ENCODE peak calls at places on chromosomes 6 and 20, in seven cellular contexts. S is Daoy, C is IMR-90, N is left cardiac atrium, M is NCI-H774, E is RWPE1, K is T-helper 17 cell. Z is an unnamed sample.

GRCh38 chr6:43125119-43125518 is 46.0 kb upstream of the SRF start:
- DNase-seq in N (no peak), C (peak), E (no peak), M (no peak), K (no peak), S (peak), Z (no peak)

GRCh38 chr6:31126416-31127175 is 6.3 kb upstream of the CDSN start:
- DNase-seq in S (no peak), N (no peak), M (no peak), E (no peak), C (no peak), K (no peak), Z (no peak)

GRCh38 chr6:710601-711571 is 17.9 kb upstream of the EXOC2 start:
- DNase-seq in C (peak), M (peak), S (peak), N (peak), E (peak), K (peak), Z (peak)

GRCh38 chr6:46549155-46549554 is 57.9 kb upstream of the RCAN2 start:
- DNase-seq in C (no peak), M (no peak), E (no peak), N (no peak), K (no peak), S (no peak), Z (no peak)

GRCh38 chr20:9955646-9956045 is 79.1 kb upstream of the ANKEF1 start:
- DNase-seq in N (no peak), K (no peak), S (peak), M (no peak), E (peak), C (no peak), Z (no peak)

GRCh38 chr6:127464881-127465459 is 5.8 kb upstream of the KIAA0408 start:
- DNase-seq in S (peak), M (peak), K (peak), C (peak), E (peak), N (peak), Z (peak)

GRCh38 chr6:32244946-32245398 is 21.1 kb upstream of the NOTCH4 start:
- DNase-seq in M (peak), N (peak), S (peak), C (peak), K (peak), E (peak), Z (peak)

GRCh38 chr6:34656378-34657036 is 40.1 kb downstream of the ILRUN start:
- DNase-seq in K (no peak), M (peak), C (peak), E (no peak), S (peak), N (no peak), Z (peak)

GRCh38 chr6:168166627-168167026 is 87.6 kb upstream of the FRMD1 start:
- DNase-seq in S (no peak), N (no peak), K (no peak), M (no peak), E (no peak), C (no peak), Z (no peak)

GRCh38 chr6:157716553-157716952 is 106.5 kb upstream of the SNX9 start:
- DNase-seq in K (no peak), S (no peak), E (no peak), M (no peak), N (no peak), C (no peak), Z (no peak)

GRCh38 chr20:45128066-45128465 is 3.8 kb upstream of the WFDC12 start:
- DNase-seq in C (no peak), S (no peak), N (no peak), M (no peak), E (peak), K (no peak), Z (no peak)

GRCh38 chr6:31063906-31064435 is 48.4 kb downstream of the C6orf15 start:
- DNase-seq in C (no peak), N (no peak), E (no peak), S (no peak), M (no peak), K (no peak), Z (no peak)

GRCh38 chr6:12151433-12151820 is 138.7 kb upstream of the EDN1 start:
- DNase-seq in C (no peak), E (no peak), K (no peak), M (no peak), N (no peak), S (no peak), Z (no peak)

GRCh38 chr6:158287047-158287446 is 25.2 kb upstream of the TULP4 start:
- DNase-seq in M (no peak), E (no peak), C (no peak), S (no peak), N (no peak), K (no peak), Z (no peak)

GRCh38 chr6:86537311-86537861 is 399.9 kb upstream of the HTR1E start:
- DNase-seq in C (no peak), K (no peak), N (no peak), S (no peak), M (no peak), E (no peak), Z (peak)

GRCh38 chr6:24666097-24666615 is 543 bp downstream of the TDP2 start:
- DNase-seq in N (peak), K (peak), E (peak), C (peak), M (peak), S (peak), Z (peak)

GRCh38 chr6:40723967-40724366 is 136.8 kb upstream of the LRFN2 start:
- DNase-seq in N (no peak), K (no peak), C (no peak), M (no peak), E (no peak), S (peak), Z (no peak)

GRCh38 chr6:110581682-110582081 is 105.3 kb upstream of the SLC22A16 start:
- DNase-seq in E (peak), M (no peak), C (no peak), N (no peak), K (no peak), S (no peak), Z (no peak)

GRCh38 chr6:42963855-42964605 is 3.5 kb downstream of the GNMT start:
- DNase-seq in E (no peak), K (no peak), N (no peak), M (no peak), C (peak), S (peak), Z (peak)

GRCh38 chr6:165662041-165662491 is 975 bp downstream of the PDE10A start:
- DNase-seq in E (no peak), S (peak), M (no peak), N (no peak), K (no peak), C (peak), Z (no peak)

GRCh38 chr20:58880994-58881752 is 28.7 kb downstream of the GNAS start:
- DNase-seq in N (no peak), C (no peak), M (no peak), K (no peak), S (peak), E (no peak), Z (peak)

GRCh38 chr6:95240514-95240913 is 336.8 kb upstream of the MANEA start:
- DNase-seq in S (no peak), K (no peak), M (no peak), C (no peak), N (no peak), E (no peak), Z (no peak)

GRCh38 chr6:119297049-119297448 is 52.5 kb downstream of the MAN1A1 start:
- DNase-seq in E (no peak), C (no peak), K (no peak), M (no peak), N (no peak), S (no peak), Z (no peak)

GRCh38 chr20:47191074-47191673 is 165.3 kb downstream of the ZMYND8 start:
- DNase-seq in N (no peak), C (peak), S (no peak), K (no peak), E (peak), M (no peak), Z (no peak)

GRCh38 chr6:46648869-46649488 is 3.6 kb downstream of the CYP39A1 start:
- DNase-seq in K (no peak), N (no peak), C (no peak), S (peak), M (no peak), E (peak), Z (no peak)

GRCh38 chr20:62980970-62981369 is 25.8 kb downstream of the BHLHE23 start:
- DNase-seq in M (peak), S (peak), C (no peak), N (no peak), E (peak), K (no peak), Z (peak)

GRCh38 chr6:36973190-36973589 is 12.8 kb downstream of the MTCH1 start:
- DNase-seq in E (no peak), C (no peak), M (no peak), N (no peak), K (no peak), S (no peak), Z (no peak)

GRCh38 chr6:42627674-42628073 is 63.8 kb downstream of the UBR2 start:
- DNase-seq in C (no peak), N (no peak), K (no peak), M (no peak), S (no peak), E (no peak), Z (no peak)

GRCh38 chr20:34824861-34825529 is 456 bp downstream of the NCOA6 start:
- DNase-seq in M (peak), N (peak), K (peak), C (peak), S (peak), E (peak), Z (peak)